ENCODE peak calls at places on chromosomes 13 and 19, in seven cellular contexts. P is A673, O is colonic mucosa, W is ovary, F is brain microvascular endothelial cell, S is osteoblast, U is MM.1S. D is an unnamed sample. For H3K36me3, the result is how much of the 10 kb centered on the place peaks cover.

GRCh38 chr13:45180713-45181601 is 19.9 kb downstream of the KCTD4 start:
- DNase-seq in P (no peak), O (no peak), W (no peak), F (no peak), S (peak), U (no peak), D (no peak)

GRCh38 chr13:27170521-27171243 is 929 bp downstream of the USP12 start:
- DNase-seq in P (peak), O (peak), W (peak), F (no peak), S (peak), U (no peak), D (no peak)

GRCh38 chr13:76836311-76836710 is 49.9 kb downstream of the KCTD12 start:
- DNase-seq in P (no peak), O (no peak), W (no peak), F (peak), S (no peak), U (no peak), D (no peak)

GRCh38 chr13:99307648-99308339 is 595 bp upstream of the GPR183 start:
- DNase-seq in P (no peak), O (no peak), W (no peak), F (peak), S (peak), U (no peak), D (no peak)

GRCh38 chr13:95023405-95023804 is 277.8 kb downstream of the ABCC4 start:
- DNase-seq in P (no peak), O (no peak), W (no peak), F (no peak), S (no peak), U (no peak), D (no peak)

GRCh38 chr13:102800145-102801041 is 1.5 kb downstream of the BIVM start:
- DNase-seq in P (peak), O (peak), W (peak), F (peak), S (peak), U (peak), D (no peak)

GRCh38 chr19:39677931-39678889 is 22.5 kb downstream of the LGALS16 start:
- DNase-seq in P (no peak), O (no peak), W (no peak), F (no peak), S (no peak), U (no peak), D (no peak)

GRCh38 chr19:3061214-3062161 is 807 bp downstream of the TLE5 start:
- DNase-seq in P (no peak), O (peak), W (peak), F (no peak), S (peak), U (no peak), D (no peak)

GRCh38 chr13:25678398-25678797 is 306.6 kb downstream of the ATP8A2 start:
- DNase-seq in P (no peak), O (no peak), W (no peak), F (no peak), S (no peak), U (no peak), D (no peak)

GRCh38 chr13:100208002-100208401 is 119.1 kb downstream of the PCCA start:
- DNase-seq in P (no peak), O (no peak), W (no peak), F (no peak), S (no peak), U (no peak), D (no peak)

GRCh38 chr19:2455481-2456300 is 1.1 kb downstream of the LMNB2 start:
- DNase-seq in P (peak), O (peak), W (peak), F (no peak), S (peak), U (peak), D (no peak)

GRCh38 chr19:39128511-39129079 is 3.0 kb downstream of the PAK4 start:
- DNase-seq in P (no peak), O (peak), W (no peak), F (no peak), S (no peak), U (no peak), D (no peak)

GRCh38 chr13:45337395-45337794 is 3.6 kb downstream of the TPT1 start:
- DNase-seq in P (no peak), O (no peak), W (no peak), F (no peak), S (no peak), U (no peak), D (no peak)

GRCh38 chr13:51225034-51225433 is 2.8 kb downstream of the FAM124A start:
- DNase-seq in P (no peak), O (no peak), W (no peak), F (no peak), S (no peak), U (no peak), D (no peak)

GRCh38 chr19:48539503-48540096 is 12.4 kb upstream of the SULT2B1 start:
- DNase-seq in P (peak), O (peak), W (no peak), F (peak), S (peak), U (no peak), D (no peak)

GRCh38 chr13:106105153-106105552 is 430.3 kb downstream of the EFNB2 start:
- DNase-seq in P (no peak), O (no peak), W (no peak), F (no peak), S (no peak), U (no peak), D (no peak)

GRCh38 chr13:94192576-94192975 is 286.9 kb downstream of the DCT start:
- DNase-seq in P (peak), O (no peak), W (peak), F (peak), S (no peak), U (peak), D (no peak)

GRCh38 chr19:17334414-17335409 is at the start of gene ANO8:
- DNase-seq in P (peak), O (peak), W (peak), F (peak), S (peak), U (peak), D (peak)

GRCh38 chr19:45474941-45475516 is 7.2 kb downstream of the FOSB start:
- DNase-seq in P (no peak), O (no peak), W (peak), F (peak), S (no peak), U (no peak), D (no peak)

GRCh38 chr19:56092685-56093631 is 28.1 kb downstream of the ZNF787 start:
- DNase-seq in P (no peak), O (peak), W (no peak), F (no peak), S (peak), U (no peak), D (no peak)

GRCh38 chr13:43657485-43657884 is 129.3 kb downstream of the ENOX1 start:
- DNase-seq in P (no peak), O (no peak), W (no peak), F (no peak), S (no peak), U (no peak), D (no peak)

GRCh38 chr13:76462003-76462402 is 424.2 kb downstream of the KCTD12 start:
- DNase-seq in P (no peak), O (no peak), W (no peak), F (no peak), S (no peak), U (no peak), D (no peak)

GRCh38 chr13:45365558-45365885 is 24.5 kb upstream of the TPT1 start:
- DNase-seq in P (no peak), O (no peak), W (no peak), F (no peak), S (no peak), U (no peak), D (no peak)

GRCh38 chr13:47890146-47890814 is 110.8 kb downstream of the SUCLA2 start:
- DNase-seq in P (no peak), O (no peak), W (no peak), F (no peak), S (no peak), U (no peak), D (no peak)

GRCh38 chr19:6482343-6482686 is 728 bp upstream of the DENND1C start:
- DNase-seq in P (no peak), O (no peak), W (no peak), F (no peak), S (no peak), U (no peak), D (no peak)

GRCh38 chr13:41259875-41260501 is 3.4 kb downstream of the MTRF1 start:
- DNase-seq in P (no peak), O (no peak), W (no peak), F (no peak), S (no peak), U (no peak), D (no peak)

GRCh38 chr13:50197705-50198104 is 182.5 kb downstream of the KCNRG start:
- DNase-seq in P (peak), O (no peak), W (no peak), F (no peak), S (no peak), U (no peak), D (no peak)

GRCh38 chr13:99909836-99910619 is 61.5 kb downstream of the ZIC5 start:
- DNase-seq in P (peak), O (no peak), W (no peak), F (peak), S (no peak), U (no peak), D (no peak)

GRCh38 chr13:18959996-18960395 is 221.6 kb downstream of the TUBA3C start:
- DNase-seq in P (no peak), O (no peak), W (no peak), F (no peak), S (peak), U (no peak), D (no peak)

GRCh38 chr19:29528350-29528945 is 2.7 kb downstream of the VSTM2B start:
- DNase-seq in P (peak), O (peak), W (peak), F (peak), S (peak), U (peak), D (no peak)

GRCh38 chr19:13078897-13079541 is 23.6 kb downstream of the LYL1 start:
- DNase-seq in P (no peak), O (peak), W (peak), F (no peak), S (no peak), U (no peak), D (no peak)

GRCh38 chr19:6739390-6739883 is at the start of gene TRIP10:
- DNase-seq in P (peak), O (peak), W (peak), F (peak), S (peak), U (peak), D (no peak)

GRCh38 chr19:7783991-7784421 is 21.0 kb downstream of the CLEC4M start:
- DNase-seq in P (no peak), O (no peak), W (no peak), F (peak), S (peak), U (no peak), D (no peak)

GRCh38 chr19:16293133-16294085 is 31.2 kb upstream of the KLF2 start:
- DNase-seq in P (no peak), O (peak), W (peak), F (peak), S (peak), U (no peak), D (peak)

GRCh38 chr19:11421607-11422098 is 2.5 kb upstream of the RGL3 start:
- DNase-seq in P (no peak), O (peak), W (no peak), F (no peak), S (peak), U (peak), D (no peak)

GRCh38 chr13:20002766-20003165 is 44.2 kb downstream of the ZMYM2 start:
- DNase-seq in P (no peak), O (no peak), W (no peak), F (no peak), S (no peak), U (no peak), D (no peak)

GRCh38 chr13:20001351-20001750 is 42.8 kb downstream of the ZMYM2 start:
- DNase-seq in P (no peak), O (no peak), W (no peak), F (no peak), S (no peak), U (no peak), D (no peak)

DNA sequence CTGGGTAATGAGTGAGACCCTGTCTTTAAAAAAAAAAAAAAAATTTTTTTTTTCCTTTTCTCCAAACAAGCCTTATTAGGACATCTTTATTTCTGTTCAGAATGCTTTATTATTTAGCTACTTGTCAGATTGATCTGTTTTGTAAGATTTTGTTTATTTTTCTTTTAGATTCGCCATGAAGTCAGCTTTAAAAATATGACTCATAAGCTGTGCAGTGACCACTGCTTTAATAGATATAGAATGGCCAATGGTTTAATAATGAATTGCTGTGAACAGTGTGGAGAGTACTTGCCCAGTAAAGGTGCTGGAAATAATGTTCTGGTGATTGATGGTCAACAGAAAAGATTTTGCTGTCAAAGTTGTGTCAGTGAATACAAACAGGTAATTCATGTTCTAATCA is 47.7 kb downstream of the ZMYM2 start:
- DNase-seq in P (no peak), O (no peak), W (no peak), F (peak), S (no peak), U (no peak), D (no peak)
- H3K36me3 ChIP-seq in P (half or more), O (under half), W (under half), F (under half), S (half or more), U (under half), D (under half)

GRCh38 chr19:36142496-36142895 is 2.6 kb downstream of the CAPNS1 start:
- DNase-seq in P (no peak), O (no peak), W (no peak), F (no peak), S (no peak), U (no peak), D (no peak)

GRCh38 chr19:36139473-36140288 is at the start of gene CAPNS1:
- DNase-seq in P (peak), O (peak), W (peak), F (peak), S (peak), U (peak), D (peak)

GRCh38 chr19:36140289-36141038 is 598 bp downstream of the CAPNS1 start:
- DNase-seq in P (peak), O (peak), W (peak), F (peak), S (peak), U (peak), D (no peak)

GRCh38 chr19:36141039-36141914 is 1.4 kb downstream of the CAPNS1 start:
- DNase-seq in P (peak), O (peak), W (peak), F (peak), S (peak), U (peak), D (no peak)

DNA sequence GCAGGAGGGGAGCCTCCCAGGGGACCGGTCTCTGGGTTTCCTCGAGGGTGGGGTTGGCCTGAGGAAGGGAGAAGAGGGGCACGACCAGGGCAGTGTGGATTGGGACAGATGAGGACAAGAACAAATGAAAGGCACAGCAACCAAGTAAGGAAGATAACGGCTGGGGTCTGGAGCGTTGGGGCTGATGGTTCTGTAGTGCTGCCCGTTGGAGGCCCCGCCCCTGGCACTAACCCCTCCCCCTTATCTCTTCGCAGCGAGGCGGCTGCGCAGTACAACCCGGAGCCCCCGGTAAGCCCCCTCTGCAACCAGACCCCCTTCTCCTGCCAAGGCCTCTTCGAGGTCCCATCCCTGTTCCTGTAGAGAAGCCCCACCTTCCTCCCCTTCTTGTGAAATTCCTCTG is 2.2 kb downstream of the CAPNS1 start:
- DNase-seq in P (no peak), O (no peak), W (no peak), F (no peak), S (no peak), U (no peak), D (no peak)
- H3K36me3 ChIP-seq in P (under half), O (under half), W (under half), F (under half), S (under half), U (under half), D (under half)

GRCh38 chr13:32136061-32136460 is 104.5 kb downstream of the FRY start:
- DNase-seq in P (no peak), O (no peak), W (no peak), F (no peak), S (no peak), U (no peak), D (no peak)
- H3K36me3 ChIP-seq in P (under half), O (under half), W (under half), F (under half), S (under half), U (under half), D (under half)

GRCh38 chr13:113833111-113833830 is 30.6 kb downstream of the GAS6 start:
- DNase-seq in P (no peak), O (no peak), W (no peak), F (no peak), S (no peak), U (no peak), D (no peak)

GRCh38 chr13:113834496-113835200 is 29.2 kb downstream of the GAS6 start:
- DNase-seq in P (no peak), O (no peak), W (peak), F (no peak), S (no peak), U (no peak), D (no peak)

GRCh38 chr13:113832631-113833030 is 31.2 kb downstream of the GAS6 start:
- DNase-seq in P (no peak), O (no peak), W (no peak), F (no peak), S (no peak), U (no peak), D (no peak)

GRCh38 chr13:113831061-113831460 is 32.8 kb downstream of the GAS6 start:
- DNase-seq in P (no peak), O (no peak), W (no peak), F (no peak), S (no peak), U (no peak), D (no peak)

DNA sequence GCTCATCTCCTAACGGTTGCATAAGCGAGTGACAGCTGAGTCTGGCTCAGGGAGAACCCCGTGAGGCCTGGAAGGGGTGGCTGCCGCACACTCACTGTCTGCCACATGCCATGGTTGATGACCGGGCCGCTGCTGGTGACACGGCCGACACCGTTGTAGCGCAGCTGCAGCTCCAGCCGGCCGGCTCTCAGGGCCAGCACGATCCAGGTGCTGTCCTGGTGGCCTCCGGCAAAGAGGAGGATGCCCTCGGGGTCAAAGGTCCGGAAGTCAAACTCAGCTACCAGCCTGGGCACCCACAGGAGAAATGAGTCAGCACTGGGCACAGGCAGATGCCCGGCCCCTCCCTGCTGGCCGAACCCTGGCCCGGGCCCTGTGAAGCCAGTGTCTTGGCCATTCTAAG is 31.7 kb downstream of the GAS6 start:
- DNase-seq in P (no peak), O (no peak), W (no peak), F (no peak), S (no peak), U (no peak), D (no peak)
- H3K36me3 ChIP-seq in P (under half), O (under half), W (under half), F (under half), S (half or more), U (under half), D (half or more)